ENCODE peak calls at places on chromosomes 1 and 21, in eight cellular contexts. H, E, F, C, B, U, X and N are unnamed samples.

GRCh38 chr1:156860639-156861423 is at the start of gene NTRK1:
- DNase-seq in U (no peak), X (peak; percentile 31), E (peak; percentile 19), C (no peak), F (peak; percentile 83), B (no peak), H (no peak), N (no peak)

GRCh38 chr21:14846619-14847018 is 218.2 kb downstream of the NRIP1 start:
- DNase-seq in X (no peak), H (no peak), E (no peak), F (no peak), U (no peak), C (no peak), B (no peak), N (no peak)

GRCh38 chr21:43712268-43712942 is 6.5 kb upstream of the PDXK start:
- DNase-seq in H (peak; percentile 81), X (no peak), E (no peak), U (no peak), B (no peak), C (peak; percentile 74), F (no peak), N (no peak)

GRCh38 chr1:7407980-7408770 is 362.9 kb upstream of the VAMP3 start:
- DNase-seq in E (no peak), U (no peak), B (no peak), C (no peak), X (no peak), H (no peak), F (no peak), N (no peak)

GRCh38 chr21:43639470-43640178 is 19.7 kb downstream of the HSF2BP start:
- DNase-seq in B (no peak), X (no peak), H (no peak), C (no peak), E (no peak), F (no peak), U (no peak), N (peak; percentile 50)

GRCh38 chr1:34470406-34470805 is 284.4 kb upstream of the GJB5 start:
- DNase-seq in H (no peak), E (no peak), X (no peak), U (no peak), B (no peak), F (no peak), C (no peak), N (no peak)

GRCh38 chr1:233627823-233628222 is 13.9 kb downstream of the KCNK1 start:
- DNase-seq in X (no peak), F (no peak), H (no peak), C (no peak), B (no peak), U (no peak), E (no peak), N (no peak)

GRCh38 chr1:56864430-56864829 is 9.8 kb downstream of the C8A start:
- DNase-seq in E (no peak), H (no peak), C (no peak), F (no peak), B (no peak), U (no peak), X (no peak), N (no peak)

GRCh38 chr21:33259428-33259827 is 6.7 kb upstream of the IL10RB start:
- DNase-seq in X (no peak), U (no peak), F (no peak), H (no peak), B (no peak), C (no peak), E (no peak), N (no peak)

GRCh38 chr1:19046972-19047371 is 90.5 kb upstream of the IFFO2 start:
- DNase-seq in B (no peak), C (no peak), F (no peak), X (peak; percentile 1), H (no peak), U (no peak), E (no peak), N (no peak)

GRCh38 chr1:230589951-230590350 is 52.3 kb upstream of the COG2 start:
- DNase-seq in F (no peak), X (no peak), C (no peak), U (no peak), H (no peak), B (no peak), E (no peak), N (no peak)

GRCh38 chr1:193058529-193059281 is 455 bp downstream of the UCHL5 start:
- DNase-seq in X (peak; percentile 18), C (peak; percentile 50), F (no peak), E (peak; percentile 12), B (no peak), H (peak; percentile 51), U (peak; percentile 45), N (no peak)

GRCh38 chr1:111139234-111139955 is 498 bp downstream of the DRAM2 start:
- DNase-seq in C (peak; percentile 58), H (no peak), B (no peak), E (peak; percentile 36), X (peak; percentile 40), U (peak; percentile 56), F (peak; percentile 81), N (no peak)

GRCh38 chr1:94093996-94094395 is 27.0 kb downstream of the ABCA4 start:
- DNase-seq in H (no peak), U (peak; percentile 77), E (no peak), C (peak; percentile 74), B (no peak), X (no peak), F (no peak), N (no peak)

GRCh38 chr1:94095112-94095637 is 25.8 kb downstream of the ABCA4 start:
- DNase-seq in H (no peak), F (no peak), E (peak; percentile 59), B (no peak), U (peak; percentile 99), C (peak; percentile 94), X (peak; percentile 90), N (peak; percentile 81)

GRCh38 chr1:94094466-94095111 is 26.4 kb downstream of the ABCA4 start:
- DNase-seq in C (peak; percentile 81), X (peak; percentile 81), B (no peak), U (peak; percentile 68), F (no peak), H (no peak), E (peak; percentile 65), N (peak; percentile 36)

GRCh38 chr1:94096797-94097549 is 24.0 kb downstream of the ABCA4 start:
- DNase-seq in B (no peak), E (no peak), C (peak; percentile 27), H (no peak), U (no peak), F (no peak), X (peak; percentile 41), N (peak; percentile 13)

GRCh38 chr1:94095744-94096469 is 25.0 kb downstream of the ABCA4 start:
- DNase-seq in F (no peak), E (no peak), U (peak; percentile 79), H (no peak), X (peak; percentile 63), B (no peak), C (peak; percentile 72), N (no peak)
- H3K27ac ChIP-seq in F (no peak overlapping the region), E (peak overlapping the region; percentile 27), U (peak overlapping the region; percentile 98), H (peak overlapping the region; percentile 78), X (peak overlapping the region; percentile 90), B (peak overlapping the region; percentile 86), C (peak overlapping the region; percentile 97), N (peak overlapping the region; percentile 97)

GRCh38 chr1:27428316-27429028 is 36.0 kb downstream of the GPR3 start:
- DNase-seq in X (peak; percentile 57), F (no peak), H (peak; percentile 59), B (no peak), C (no peak), U (no peak), E (peak; percentile 49), N (no peak)

GRCh38 chr1:27427836-27428315 is 35.5 kb downstream of the GPR3 start:
- DNase-seq in E (no peak), X (no peak), U (no peak), B (no peak), H (no peak), C (no peak), F (no peak), N (no peak)

GRCh38 chr1:27423701-27424100 is 31.3 kb downstream of the GPR3 start:
- DNase-seq in E (no peak), F (no peak), X (no peak), C (no peak), H (no peak), B (no peak), U (no peak), N (no peak)

GRCh38 chr1:27429029-27429425 is 36.6 kb downstream of the GPR3 start:
- DNase-seq in X (no peak), C (no peak), B (no peak), E (no peak), U (no peak), F (no peak), H (no peak), N (no peak)

GRCh38 chr1:27427329-27427728 is 34.9 kb downstream of the GPR3 start:
- DNase-seq in E (peak; percentile 38), H (no peak), B (no peak), U (no peak), C (no peak), X (no peak), F (no peak), N (no peak)
- H3K27ac ChIP-seq in E (peak overlapping the region; percentile 94), H (peak overlapping the region; percentile 91), B (peak overlapping the region; percentile 84), U (no peak overlapping the region), C (no peak overlapping the region), X (peak overlapping the region; percentile 90), F (no peak overlapping the region), N (no peak overlapping the region)

GRCh38 chr1:61452354-61452990 is 272.5 kb downstream of the TM2D1 start:
- DNase-seq in B (no peak), X (no peak), C (peak; percentile 55), H (no peak), E (no peak), F (no peak), U (no peak), N (no peak)

GRCh38 chr1:61449410-61449809 is 275.5 kb downstream of the TM2D1 start:
- DNase-seq in X (no peak), B (no peak), C (no peak), E (no peak), H (no peak), F (no peak), U (no peak), N (no peak)

GRCh38 chr1:61451214-61451968 is 273.6 kb downstream of the TM2D1 start:
- DNase-seq in F (no peak), X (no peak), B (no peak), H (no peak), C (no peak), E (no peak), U (no peak), N (no peak)

GRCh38 chr1:61448934-61449368 is 276.0 kb downstream of the TM2D1 start:
- DNase-seq in C (peak; percentile 18), H (no peak), F (no peak), U (no peak), E (no peak), X (peak; percentile 78), B (no peak), N (no peak)

GRCh38 chr1:61450454-61451213 is 274.3 kb downstream of the TM2D1 start:
- DNase-seq in X (peak; percentile 58), B (no peak), U (no peak), H (no peak), C (peak; percentile 14), F (no peak), E (no peak), N (no peak)
- H3K27ac ChIP-seq in X (peak overlapping the region; percentile 84), B (peak overlapping the region; percentile 81), U (no peak overlapping the region), H (peak overlapping the region; percentile 69), C (no peak overlapping the region), F (no peak overlapping the region), E (peak overlapping the region; percentile 14), N (no peak overlapping the region)

DNA sequence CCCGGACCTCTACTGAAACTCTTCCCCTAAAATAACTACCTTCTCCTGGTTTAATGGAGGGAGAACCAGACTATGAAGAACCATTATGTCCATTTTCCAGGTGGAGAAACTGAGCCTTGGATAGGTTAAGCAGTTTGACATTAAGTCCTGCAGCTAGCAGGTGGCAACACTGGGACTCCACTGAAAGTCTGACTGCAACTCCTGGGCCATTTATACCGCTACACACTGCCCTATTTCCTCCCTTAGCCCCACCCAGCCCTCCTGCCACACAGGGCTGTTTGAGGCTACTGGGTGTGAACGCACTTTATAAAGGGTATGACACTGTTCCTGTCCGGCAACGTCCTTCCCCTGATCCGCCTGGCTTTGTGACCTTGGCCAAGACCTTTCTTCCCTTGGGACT is 511 bp upstream of the INPP5B start:
- DNase-seq in B (no peak), F (no peak), U (no peak), C (no peak), E (no peak), H (no peak), X (no peak), N (no peak)
- H3K27ac ChIP-seq in B (peak overlapping the region; percentile 90), F (no peak overlapping the region), U (no peak overlapping the region), C (no peak overlapping the region), E (peak overlapping the region; percentile 93), H (no peak overlapping the region), X (peak overlapping the region; percentile 93), N (no peak overlapping the region)